ENCODE peak calls at places on chromosomes 3 and 15, in seven cellular contexts. One of them, this sample, is unnamed.
A peak's percentile ranks its signal among the peaks of the same experiment; 100 is the strongest.

GRCh38 chr3:196355668-196356067 is 17.5 kb upstream of the TM4SF19 start:
- DNase-seq in stimulated activated CD8-positive, alpha-beta memory T cell treated with anti-CD3 and anti-CD28 coated beads, Interleukin-4, amount 100 ng/mL, for 1 hour: no peak
- DNase-seq in CD8-positive, alpha-beta memory T cell: no peak
- DNase-seq in erythroblast: no peak
- DNase-seq in nephron progenitor cell: no peak
- DNase-seq in Kasumi-1: no peak
- DNase-seq in kidney tubule cell: no peak
- DNase-seq in this sample: no peak

GRCh38 chr3:52176188-52176752 is 21.7 kb upstream of the ALAS1 start:
- DNase-seq in stimulated activated CD8-positive, alpha-beta memory T cell treated with anti-CD3 and anti-CD28 coated beads, Interleukin-4, amount 100 ng/mL, for 1 hour: no peak
- DNase-seq in CD8-positive, alpha-beta memory T cell: no peak
- DNase-seq in erythroblast: no peak
- DNase-seq in nephron progenitor cell: no peak
- DNase-seq in Kasumi-1: no peak
- DNase-seq in kidney tubule cell: no peak
- DNase-seq in this sample: no peak

GRCh38 chr15:64813075-64813474 is 12.4 kb downstream of the PIF1 start:
- DNase-seq in stimulated activated CD8-positive, alpha-beta memory T cell treated with anti-CD3 and anti-CD28 coated beads, Interleukin-4, amount 100 ng/mL, for 1 hour: no peak
- DNase-seq in CD8-positive, alpha-beta memory T cell: no peak
- DNase-seq in erythroblast: peak; percentile 66
- DNase-seq in nephron progenitor cell: no peak
- DNase-seq in Kasumi-1: no peak
- DNase-seq in kidney tubule cell: peak; percentile 74
- DNase-seq in this sample: peak; percentile 85

GRCh38 chr3:89172150-89172549 is 64.7 kb downstream of the EPHA3 start:
- DNase-seq in stimulated activated CD8-positive, alpha-beta memory T cell treated with anti-CD3 and anti-CD28 coated beads, Interleukin-4, amount 100 ng/mL, for 1 hour: no peak
- DNase-seq in CD8-positive, alpha-beta memory T cell: no peak
- DNase-seq in erythroblast: no peak
- DNase-seq in nephron progenitor cell: no peak
- DNase-seq in Kasumi-1: no peak
- DNase-seq in kidney tubule cell: no peak
- DNase-seq in this sample: peak; percentile 79

GRCh38 chr3:71446260-71446659 is 137.3 kb downstream of the FOXP1 start:
- DNase-seq in stimulated activated CD8-positive, alpha-beta memory T cell treated with anti-CD3 and anti-CD28 coated beads, Interleukin-4, amount 100 ng/mL, for 1 hour: no peak
- DNase-seq in CD8-positive, alpha-beta memory T cell: no peak
- DNase-seq in erythroblast: no peak
- DNase-seq in nephron progenitor cell: no peak
- DNase-seq in Kasumi-1: no peak
- DNase-seq in kidney tubule cell: no peak
- DNase-seq in this sample: no peak

GRCh38 chr15:33045066-33045810 is 149.3 kb downstream of the FMN1 start:
- DNase-seq in stimulated activated CD8-positive, alpha-beta memory T cell treated with anti-CD3 and anti-CD28 coated beads, Interleukin-4, amount 100 ng/mL, for 1 hour: no peak
- DNase-seq in CD8-positive, alpha-beta memory T cell: no peak
- DNase-seq in erythroblast: no peak
- DNase-seq in nephron progenitor cell: no peak
- DNase-seq in Kasumi-1: no peak
- DNase-seq in kidney tubule cell: no peak
- DNase-seq in this sample: no peak

GRCh38 chr3:50146316-50146901 is 8.7 kb upstream of the SEMA3F start:
- DNase-seq in stimulated activated CD8-positive, alpha-beta memory T cell treated with anti-CD3 and anti-CD28 coated beads, Interleukin-4, amount 100 ng/mL, for 1 hour: no peak
- DNase-seq in CD8-positive, alpha-beta memory T cell: no peak
- DNase-seq in erythroblast: no peak
- DNase-seq in nephron progenitor cell: no peak
- DNase-seq in Kasumi-1: no peak
- DNase-seq in kidney tubule cell: no peak
- DNase-seq in this sample: no peak

GRCh38 chr15:65887565-65887964 is 18.3 kb downstream of the RAB11A start:
- DNase-seq in stimulated activated CD8-positive, alpha-beta memory T cell treated with anti-CD3 and anti-CD28 coated beads, Interleukin-4, amount 100 ng/mL, for 1 hour: no peak
- DNase-seq in CD8-positive, alpha-beta memory T cell: peak; percentile 85
- DNase-seq in erythroblast: no peak
- DNase-seq in nephron progenitor cell: no peak
- DNase-seq in Kasumi-1: no peak
- DNase-seq in kidney tubule cell: no peak
- DNase-seq in this sample: no peak

GRCh38 chr3:116443096-116443793 is 2.0 kb downstream of the LSAMP start:
- DNase-seq in stimulated activated CD8-positive, alpha-beta memory T cell treated with anti-CD3 and anti-CD28 coated beads, Interleukin-4, amount 100 ng/mL, for 1 hour: no peak
- DNase-seq in CD8-positive, alpha-beta memory T cell: no peak
- DNase-seq in erythroblast: no peak
- DNase-seq in nephron progenitor cell: no peak
- DNase-seq in Kasumi-1: no peak
- DNase-seq in kidney tubule cell: no peak
- DNase-seq in this sample: peak; percentile 40

GRCh38 chr15:69087581-69087980 is 72.9 kb upstream of the GLCE start:
- DNase-seq in stimulated activated CD8-positive, alpha-beta memory T cell treated with anti-CD3 and anti-CD28 coated beads, Interleukin-4, amount 100 ng/mL, for 1 hour: no peak
- DNase-seq in CD8-positive, alpha-beta memory T cell: no peak
- DNase-seq in erythroblast: no peak
- DNase-seq in nephron progenitor cell: no peak
- DNase-seq in Kasumi-1: no peak
- DNase-seq in kidney tubule cell: peak; percentile 35
- DNase-seq in this sample: no peak

GRCh38 chr3:113867506-113867905 is 28.9 kb downstream of the GRAMD1C start:
- DNase-seq in stimulated activated CD8-positive, alpha-beta memory T cell treated with anti-CD3 and anti-CD28 coated beads, Interleukin-4, amount 100 ng/mL, for 1 hour: no peak
- DNase-seq in CD8-positive, alpha-beta memory T cell: no peak
- DNase-seq in erythroblast: no peak
- DNase-seq in nephron progenitor cell: no peak
- DNase-seq in Kasumi-1: no peak
- DNase-seq in kidney tubule cell: peak; percentile 18
- DNase-seq in this sample: no peak

GRCh38 chr15:66004618-66005262 is 135.4 kb downstream of the RAB11A start:
- DNase-seq in stimulated activated CD8-positive, alpha-beta memory T cell treated with anti-CD3 and anti-CD28 coated beads, Interleukin-4, amount 100 ng/mL, for 1 hour: no peak
- DNase-seq in CD8-positive, alpha-beta memory T cell: no peak
- DNase-seq in erythroblast: peak; percentile 32
- DNase-seq in nephron progenitor cell: peak; percentile 79
- DNase-seq in Kasumi-1: peak; percentile 54
- DNase-seq in kidney tubule cell: no peak
- DNase-seq in this sample: peak; percentile 46

GRCh38 chr3:127226946-127227842 is 34.3 kb downstream of the PRR23E start:
- DNase-seq in stimulated activated CD8-positive, alpha-beta memory T cell treated with anti-CD3 and anti-CD28 coated beads, Interleukin-4, amount 100 ng/mL, for 1 hour: no peak
- DNase-seq in CD8-positive, alpha-beta memory T cell: no peak
- DNase-seq in erythroblast: no peak
- DNase-seq in nephron progenitor cell: peak; percentile 77
- DNase-seq in Kasumi-1: peak; percentile 84
- DNase-seq in kidney tubule cell: peak; percentile 16
- DNase-seq in this sample: no peak

GRCh38 chr3:134527037-134527436 is 41.2 kb downstream of the CEP63 start:
- DNase-seq in stimulated activated CD8-positive, alpha-beta memory T cell treated with anti-CD3 and anti-CD28 coated beads, Interleukin-4, amount 100 ng/mL, for 1 hour: no peak
- DNase-seq in CD8-positive, alpha-beta memory T cell: no peak
- DNase-seq in erythroblast: peak; percentile 53
- DNase-seq in nephron progenitor cell: peak; percentile 8
- DNase-seq in Kasumi-1: peak; percentile 16
- DNase-seq in kidney tubule cell: no peak
- DNase-seq in this sample: peak; percentile 30

GRCh38 chr3:52798978-52799476 is 4.4 kb downstream of the ITIH3 start:
- DNase-seq in stimulated activated CD8-positive, alpha-beta memory T cell treated with anti-CD3 and anti-CD28 coated beads, Interleukin-4, amount 100 ng/mL, for 1 hour: no peak
- DNase-seq in CD8-positive, alpha-beta memory T cell: no peak
- DNase-seq in erythroblast: peak; percentile 24
- DNase-seq in nephron progenitor cell: peak; percentile 21
- DNase-seq in Kasumi-1: peak; percentile 35
- DNase-seq in kidney tubule cell: peak; percentile 37
- DNase-seq in this sample: peak; percentile 50

This sample was measured in OCI-M1.